ENCODE peak calls at places on chromosome 3, in eight cellular contexts. C, T, S, M, D, B, Y and P are unnamed samples.

GRCh38 chr3:196422976-196423781 is 9.0 kb downstream of the UBXN7 start:
- DNase-seq in C (no peak), T (no peak), S (no peak), M (no peak), D (no peak), B (peak; percentile 51), Y (peak; percentile 94), P (peak; percentile 74)

GRCh38 chr3:58529516-58530353 is 7.3 kb downstream of the ACOX2 start:
- DNase-seq in C (no peak), T (peak; percentile 60), S (peak; percentile 34), M (peak; percentile 40), D (peak; percentile 87), B (no peak), Y (no peak), P (no peak)

GRCh38 chr3:42712716-42713372 is 10.2 kb upstream of the HHATL start:
- DNase-seq in C (no peak), T (no peak), S (no peak), M (no peak), D (peak; percentile 29), B (no peak), Y (no peak), P (no peak)

GRCh38 chr3:157499342-157499963 is 3.8 kb downstream of the VEPH1 start:
- DNase-seq in C (no peak), T (peak; percentile 7), S (no peak), M (no peak), D (peak; percentile 83), B (peak; percentile 97), Y (peak; percentile 24), P (peak; percentile 73)

GRCh38 chr3:123743121-123743520 is 141.0 kb downstream of the MYLK start:
- DNase-seq in C (no peak), T (no peak), S (no peak), M (no peak), D (no peak), B (no peak), Y (no peak), P (no peak)

GRCh38 chr3:29693863-29694262 is 413.0 kb downstream of the RBMS3 start:
- DNase-seq in C (no peak), T (peak; percentile 85), S (no peak), M (no peak), D (no peak), B (peak; percentile 77), Y (no peak), P (no peak)

GRCh38 chr3:17349093-17349492 is 393.3 kb downstream of the TBC1D5 start:
- DNase-seq in C (no peak), T (no peak), S (no peak), M (no peak), D (no peak), B (no peak), Y (no peak), P (no peak)

GRCh38 chr3:53122933-53123305 is 7.3 kb downstream of the RFT1 start:
- DNase-seq in C (no peak), T (no peak), S (no peak), M (no peak), D (no peak), B (no peak), Y (no peak), P (no peak)

GRCh38 chr3:146243559-146243958 is 7.3 kb downstream of the PLSCR4 start:
- DNase-seq in C (no peak), T (no peak), S (no peak), M (no peak), D (no peak), B (no peak), Y (no peak), P (no peak)

GRCh38 chr3:13277860-13278531 is 142.1 kb downstream of the NUP210 start:
- DNase-seq in C (no peak), T (no peak), S (peak; percentile 58), M (no peak), D (no peak), B (no peak), Y (no peak), P (no peak)

GRCh38 chr3:169072494-169072893 is 591.0 kb downstream of the MECOM start:
- DNase-seq in C (no peak), T (no peak), S (no peak), M (no peak), D (no peak), B (no peak), Y (no peak), P (no peak)

GRCh38 chr3:8851703-8852102 is 82.3 kb upstream of the OXTR start:
- DNase-seq in C (no peak), T (peak; percentile 19), S (no peak), M (no peak), D (no peak), B (no peak), Y (peak; percentile 34), P (no peak)

GRCh38 chr3:141275032-141275422 is 43.4 kb downstream of the PXYLP1 start:
- DNase-seq in C (no peak), T (no peak), S (no peak), M (no peak), D (peak; percentile 27), B (no peak), Y (no peak), P (no peak)

GRCh38 chr3:12708584-12709192 is 44.8 kb upstream of the RAF1 start:
- DNase-seq in C (no peak), T (no peak), S (no peak), M (no peak), D (no peak), B (peak; percentile 43), Y (peak; percentile 41), P (peak; percentile 34)

GRCh38 chr3:23748398-23749110 is 57.2 kb upstream of the UBE2E1 start:
- DNase-seq in C (no peak), T (peak; percentile 79), S (no peak), M (peak; percentile 58), D (no peak), B (no peak), Y (no peak), P (no peak)

DNA sequence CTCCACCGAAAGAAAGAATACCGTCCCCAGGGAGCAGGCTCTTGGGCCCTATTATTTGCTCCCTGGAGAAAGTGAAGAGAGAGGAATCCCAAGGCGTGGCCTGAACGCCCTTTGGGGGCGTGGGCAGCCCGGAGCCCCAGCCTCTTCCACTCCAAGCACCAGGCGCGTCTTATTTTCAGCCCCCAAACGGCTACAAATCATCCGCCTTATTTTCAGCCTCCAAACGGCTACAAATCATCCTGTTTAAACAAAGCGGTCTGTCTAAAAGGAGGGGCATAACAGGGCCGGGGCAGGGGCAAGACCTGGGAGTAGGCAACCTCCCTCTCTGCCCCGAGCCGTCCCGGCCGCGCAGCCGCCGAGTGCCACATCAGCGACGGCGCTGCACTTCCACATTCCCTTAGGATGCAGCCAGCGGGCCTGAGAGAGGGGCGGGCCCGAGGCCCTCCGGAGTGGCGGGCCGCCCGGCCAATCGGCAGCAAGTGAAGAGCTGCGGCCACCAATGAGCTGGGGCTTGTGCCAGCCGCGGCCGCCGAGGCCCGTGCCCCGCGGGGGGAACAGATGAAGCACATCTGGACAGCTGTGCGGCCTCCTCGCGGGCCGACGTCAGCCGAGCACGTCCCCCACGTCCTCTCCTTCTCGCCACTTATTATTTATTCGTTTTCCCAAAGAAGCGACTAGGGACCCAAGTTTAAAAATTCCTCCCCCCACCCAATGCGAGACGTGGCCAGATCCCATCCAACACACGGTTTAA is at the start of gene TMEM45A:
- DNase-seq in C (peak; percentile 35), T (peak; percentile 95), S (peak; percentile 98), M (peak; percentile 96), D (peak; percentile 98), B (peak; percentile 95), Y (peak; percentile 97), P (peak; percentile 97)
- TF ChIP-seq POLR2A in C (peak; percentile 71), T (peak; percentile 74), S (peak; percentile 52), M (no peak), D (peak; percentile 92), B (peak; percentile 78), Y (no peak), P (no peak)

GRCh38 chr3:142973217-142974009 is 9.9 kb upstream of the PAQR9 start:
- DNase-seq in C (no peak), T (no peak), S (no peak), M (no peak), D (no peak), B (no peak), Y (peak; percentile 92), P (no peak)

GRCh38 chr3:142977399-142977728 is 13.9 kb upstream of the PAQR9 start:
- DNase-seq in C (no peak), T (peak; percentile 75), S (peak; percentile 39), M (no peak), D (no peak), B (no peak), Y (no peak), P (no peak)

GRCh38 chr3:142972092-142972753 is 8.7 kb upstream of the PAQR9 start:
- DNase-seq in C (no peak), T (no peak), S (no peak), M (no peak), D (no peak), B (no peak), Y (no peak), P (no peak)

GRCh38 chr3:142976621-142977398 is 13.3 kb upstream of the PAQR9 start:
- DNase-seq in C (no peak), T (peak; percentile 96), S (peak; percentile 78), M (peak; percentile 29), D (no peak), B (peak; percentile 18), Y (peak; percentile 93), P (peak; percentile 72)

GRCh38 chr3:142975316-142975995 is 12.0 kb upstream of the PAQR9 start:
- DNase-seq in C (no peak), T (peak; percentile 22), S (no peak), M (no peak), D (no peak), B (no peak), Y (no peak), P (no peak)
- TF ChIP-seq CTCF in C (peak; percentile 39), T (peak; percentile 9), S (peak; percentile 27), M (no peak), D (peak; percentile 46), B (no peak), Y (no peak), P (no peak)

GRCh38 chr3:180176059-180176458 is 139.3 kb upstream of the PEX5L start:
- DNase-seq in C (no peak), T (no peak), S (no peak), M (no peak), D (no peak), B (no peak), Y (no peak), P (no peak)

GRCh38 chr3:180179562-180179961 is 142.8 kb upstream of the PEX5L start:
- DNase-seq in C (no peak), T (no peak), S (no peak), M (no peak), D (no peak), B (no peak), Y (no peak), P (no peak)

GRCh38 chr3:180180795-180181194 is 144.1 kb upstream of the PEX5L start:
- DNase-seq in C (no peak), T (no peak), S (no peak), M (no peak), D (no peak), B (no peak), Y (no peak), P (no peak)

GRCh38 chr3:180175572-180175971 is 138.8 kb upstream of the PEX5L start:
- DNase-seq in C (no peak), T (no peak), S (no peak), M (no peak), D (no peak), B (no peak), Y (no peak), P (no peak)

GRCh38 chr3:180177255-180177654 is 140.5 kb upstream of the PEX5L start:
- DNase-seq in C (no peak), T (no peak), S (no peak), M (no peak), D (no peak), B (no peak), Y (no peak), P (no peak)
- TF ChIP-seq POLR2A in C (no peak), T (no peak), S (no peak), M (no peak), D (no peak), B (no peak), Y (no peak), P (no peak)

GRCh38 chr3:178795349-178795748 is 259.1 kb downstream of the KCNMB2 start:
- DNase-seq in C (no peak), T (no peak), S (no peak), M (no peak), D (no peak), B (no peak), Y (no peak), P (no peak)
- TF ChIP-seq CTCF in C (no peak), T (no peak), S (no peak), M (no peak), D (no peak), B (no peak), Y (no peak), P (no peak)